ENCODE peak calls at places on chromosomes 12 and 14, in six cellular contexts. E, Z, G, V, W and O are unnamed samples.

GRCh38 chr12:65494537-65494936 is 216.1 kb downstream of the MSRB3 start:
- DNase-seq in G (no peak), Z (no peak), E (no peak), V (no peak), W (no peak), O (no peak)

GRCh38 chr14:24057867-24058259 is 6.1 kb downstream of the CARMIL3 start:
- DNase-seq in V (no peak), Z (no peak), E (no peak), W (no peak), G (no peak), O (no peak)

GRCh38 chr12:124834822-124835221 is 28.8 kb downstream of the SCARB1 start:
- DNase-seq in G (no peak), E (no peak), V (no peak), Z (no peak), W (no peak), O (no peak)

GRCh38 chr12:91866566-91866965 is 279.1 kb downstream of the BTG1 start:
- DNase-seq in E (no peak), W (no peak), V (no peak), Z (no peak), G (no peak), O (no peak)

GRCh38 chr14:23094666-23095195 is at the start of gene ACIN1:
- DNase-seq in E (peak), G (peak), V (peak), W (peak), Z (peak), O (peak)

GRCh38 chr12:4277856-4278581 is 4.5 kb downstream of the CCND2 start:
- DNase-seq in V (no peak), G (no peak), Z (no peak), E (no peak), W (no peak), O (no peak)

GRCh38 chr12:93426406-93426805 is 15.3 kb downstream of the UBE2N start:
- DNase-seq in V (no peak), G (no peak), Z (no peak), E (no peak), W (no peak), O (no peak)

GRCh38 chr12:82687020-82687951 is 580 bp downstream of the TMTC2 start:
- DNase-seq in W (no peak), G (peak), V (peak), E (peak), Z (peak), O (peak)

GRCh38 chr12:87661770-87662402 is 367.3 kb downstream of the C12orf50 start:
- DNase-seq in V (no peak), Z (peak), E (no peak), W (no peak), G (no peak), O (no peak)

GRCh38 chr12:114996382-114996781 is 312.4 kb upstream of the TBX3 start:
- DNase-seq in V (no peak), G (no peak), W (no peak), Z (no peak), E (no peak), O (no peak)

GRCh38 chr12:50082644-50083043 is 2.5 kb upstream of the SMARCD1 start:
- DNase-seq in G (no peak), Z (no peak), W (no peak), E (no peak), V (no peak), O (no peak)

GRCh38 chr12:91422811-91423210 is 240.2 kb upstream of the DCN start:
- DNase-seq in E (no peak), V (no peak), W (no peak), G (no peak), Z (peak), O (no peak)

GRCh38 chr14:96257056-96257455 is 1.0 kb downstream of the BDKRB1 start:
- DNase-seq in E (no peak), V (no peak), W (no peak), G (no peak), Z (no peak), O (no peak)

GRCh38 chr14:95891742-95892141 is 15.1 kb downstream of the TUNAR start:
- DNase-seq in G (no peak), W (no peak), E (no peak), V (no peak), Z (peak), O (no peak)

GRCh38 chr12:69068431-69068830 is 135.5 kb upstream of the CPM start:
- DNase-seq in G (no peak), V (no peak), E (no peak), Z (peak), W (no peak), O (no peak)

GRCh38 chr12:8156845-8157244 is at the start of gene ZNF705A:
- DNase-seq in W (no peak), G (no peak), V (no peak), E (no peak), Z (peak), O (no peak)

GRCh38 chr14:106842687-106843086 is 1316.3 kb downstream of the TMEM121 start:
- DNase-seq in V (no peak), W (no peak), Z (peak), G (no peak), E (no peak), O (no peak)

GRCh38 chr12:6620137-6620884 is 13.1 kb upstream of the CHD4 start:
- DNase-seq in G (peak), Z (no peak), E (peak), W (no peak), V (no peak), O (no peak)

GRCh38 chr14:77139540-77140342 is 1.9 kb downstream of the ZDHHC22 start:
- DNase-seq in V (peak), G (no peak), E (peak), W (no peak), Z (peak), O (peak)

GRCh38 chr14:95095991-95096390 is 61.3 kb downstream of the DICER1 start:
- DNase-seq in E (no peak), V (no peak), W (no peak), Z (no peak), G (no peak), O (no peak)

GRCh38 chr14:92625213-92625612 is 111.6 kb downstream of the RIN3 start:
- DNase-seq in V (no peak), E (no peak), G (no peak), Z (peak), W (no peak), O (no peak)

GRCh38 chr14:67389261-67389660 is 22.7 kb downstream of the PLEK2 start:
- DNase-seq in V (no peak), Z (no peak), W (no peak), G (no peak), E (no peak), O (no peak)

GRCh38 chr14:75295061-75295461 is 16.4 kb downstream of the FOS start:
- DNase-seq in Z (peak), G (no peak), V (no peak), W (peak), E (no peak), O (no peak)

GRCh38 chr14:105060751-105061427 is 4.3 kb downstream of the GPR132 start:
- DNase-seq in E (peak), V (no peak), G (no peak), W (no peak), Z (no peak), O (no peak)

GRCh38 chr14:104968153-104968527 is 10.0 kb downstream of the AHNAK2 start:
- DNase-seq in V (peak), G (no peak), E (no peak), W (peak), Z (peak), O (no peak)

GRCh38 chr12:122023339-122024131 is 1.9 kb downstream of the BCL7A start:
- DNase-seq in E (peak), V (peak), Z (peak), W (no peak), G (no peak), O (peak)

GRCh38 chr14:94355191-94355794 is 32.2 kb upstream of the SERPINA6 start:
- DNase-seq in W (peak), V (no peak), G (no peak), E (no peak), Z (peak), O (no peak)

GRCh38 chr12:46349253-46349652 is 23.3 kb downstream of the SLC38A2 start:
- DNase-seq in G (no peak), W (no peak), Z (no peak), V (no peak), E (no peak), O (no peak)

GRCh38 chr12:8609061-8609570 is 3.5 kb downstream of the AICDA start:
- DNase-seq in G (no peak), W (no peak), V (no peak), E (no peak), Z (peak), O (no peak)

GRCh38 chr12:18165422-18165871 is 75.5 kb upstream of the RERGL start:
- DNase-seq in W (no peak), E (no peak), Z (peak), V (no peak), G (no peak), O (no peak)

GRCh38 chr14:99520571-99521081 is 39.4 kb downstream of the CCNK start:
- DNase-seq in E (no peak), V (no peak), G (no peak), W (no peak), Z (no peak), O (no peak)

GRCh38 chr12:26022043-26022442 is 63.6 kb downstream of the RASSF8 start:
- DNase-seq in W (no peak), V (no peak), E (no peak), G (no peak), Z (no peak), O (no peak)

GRCh38 chr14:23285530-23286019 is 357 bp downstream of the HOMEZ start:
- DNase-seq in G (no peak), Z (no peak), V (no peak), W (no peak), E (no peak), O (no peak)

GRCh38 chr14:24806061-24806678 is 172.2 kb upstream of the GZMB start:
- DNase-seq in Z (peak), E (peak), W (peak), G (no peak), V (peak), O (peak)

GRCh38 chr12:13745100-13745678 is 236.2 kb downstream of the GRIN2B start:
- DNase-seq in G (no peak), V (no peak), W (no peak), E (no peak), Z (no peak), O (no peak)
- H3K27ac ChIP-seq in G (no peak), V (no peak), W (no peak), E (no peak), Z (no peak), O (peak)

DNA sequence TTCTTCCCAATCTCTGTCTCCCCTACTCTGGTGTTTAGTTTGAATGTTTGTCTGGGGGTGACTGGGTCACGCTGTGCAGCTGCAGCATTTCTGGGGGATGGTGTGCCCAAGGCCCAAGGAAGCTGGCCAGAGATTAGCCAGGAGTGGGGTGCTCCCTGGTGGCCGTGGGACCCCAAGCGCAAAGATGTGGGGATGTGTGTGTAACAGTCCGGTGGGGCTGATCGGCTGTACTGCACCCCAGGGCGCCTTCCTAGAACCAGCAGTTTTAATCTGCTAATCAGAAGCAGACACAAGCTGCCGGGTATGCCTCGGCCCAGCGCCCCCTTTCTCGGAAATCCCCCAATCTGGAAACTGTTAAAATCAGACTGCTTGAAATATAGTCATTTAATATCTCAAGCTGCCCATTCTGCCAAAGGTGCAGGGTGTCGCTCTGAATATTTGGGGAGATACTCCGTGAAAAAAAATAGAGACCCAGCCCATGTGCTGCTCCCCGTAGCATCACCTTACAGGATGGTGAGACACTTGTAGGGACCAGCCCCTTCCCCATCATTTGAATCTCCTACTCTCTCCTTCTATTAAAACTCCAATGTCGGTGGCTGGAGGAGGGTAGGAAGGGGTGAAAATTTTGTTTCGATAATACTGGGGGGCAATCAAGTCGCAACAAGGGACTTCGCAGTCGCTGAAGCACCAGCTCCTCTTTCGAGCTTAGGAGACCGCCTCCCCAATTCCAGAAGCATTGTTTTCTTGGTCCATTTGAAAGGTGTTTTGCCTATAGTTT is 4.3 kb downstream of the HOXC9 start:
- DNase-seq in V (no peak), Z (no peak), E (no peak), W (no peak), G (no peak), O (no peak)
- TF ChIP-seq CTCF in V (no peak), Z (peak), E (no peak), W (no peak), G (no peak), O (no peak)

GRCh38 chr14:20607617-20608016 is 16.4 kb upstream of the RNASE12 start:
- DNase-seq in Z (no peak), V (no peak), W (no peak), G (no peak), E (no peak), O (no peak)
- H3K27ac ChIP-seq in Z (no peak), V (no peak), W (no peak), G (no peak), E (no peak), O (no peak)

DNA sequence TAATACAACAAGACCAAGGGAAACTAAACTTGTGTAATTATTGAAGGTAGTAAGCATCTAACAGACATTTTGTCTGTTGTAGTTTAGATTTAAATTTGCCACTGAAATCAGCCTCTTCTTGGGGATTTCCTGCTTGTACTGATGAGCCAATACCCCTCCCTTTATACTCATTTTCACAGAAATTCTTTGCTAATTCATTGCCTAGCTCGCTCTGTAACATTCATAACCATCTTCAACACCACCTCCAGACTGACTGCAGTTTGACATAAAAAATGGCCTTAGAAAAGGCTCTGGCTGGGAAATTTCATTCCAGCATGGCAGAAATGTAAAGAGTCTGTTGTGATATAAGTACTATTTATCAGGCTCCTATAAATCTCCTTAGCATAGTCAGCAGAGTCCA is 109.7 kb upstream of the FLRT2 start:
- DNase-seq in E (no peak), W (no peak), G (no peak), V (no peak), Z (no peak), O (no peak)
- TF ChIP-seq CTCF in E (no peak), W (no peak), G (no peak), V (no peak), Z (no peak), O (no peak)

GRCh38 chr12:15629761-15630160 is 159.4 kb downstream of the EPS8 start:
- DNase-seq in G (no peak), E (no peak), W (no peak), V (no peak), Z (peak), O (no peak)
- H3K27ac ChIP-seq in G (no peak), E (no peak), W (peak), V (peak), Z (peak), O (no peak)

GRCh38 chr14:56659964-56660551 is 80.5 kb downstream of the TMEM260 start:
- DNase-seq in V (no peak), E (no peak), W (no peak), Z (peak), G (no peak), O (no peak)
- TF ChIP-seq CTCF in V (no peak), E (no peak), W (peak), Z (peak), G (peak), O (peak)